ENCODE peak calls at places on chromosomes 5 and 9, in nine cellular contexts. U is caudate nucleus, J is upper lobe of right lung, I is tibial nerve, F is right cardiac atrium, D is OCI-LY7, T is breast epithelium, N is heart left ventricle, E is mammary epithelial cell. M is an unnamed sample.

GRCh38 chr9:28005779-28006178 is 432.5 kb upstream of the C9orf72 start:
- DNase-seq in E (no peak), U (no peak), D (no peak), N (no peak), J (no peak), I (no peak), F (no peak), T (no peak), M (no peak)

GRCh38 chr5:149526855-149527590 is 24.2 kb downstream of the CSNK1A1 start:
- DNase-seq in U (no peak), F (no peak), I (no peak), N (no peak), E (no peak), D (no peak), J (no peak), T (no peak), M (no peak)

GRCh38 chr9:109912082-109912581 is 132.1 kb downstream of the PALM2AKAP2 start:
- DNase-seq in J (no peak), F (no peak), I (no peak), T (no peak), U (no peak), N (no peak), D (no peak), E (no peak), M (no peak)

GRCh38 chr9:14500705-14501104 is 186.8 kb upstream of the NFIB start:
- DNase-seq in N (no peak), I (no peak), F (no peak), J (no peak), U (no peak), E (no peak), D (no peak), T (no peak), M (no peak)

GRCh38 chr9:99040254-99040653 is 64.7 kb upstream of the TGFBR1 start:
- DNase-seq in E (no peak), U (no peak), N (no peak), T (no peak), J (no peak), D (no peak), F (no peak), I (no peak), M (no peak)

GRCh38 chr9:111038336-111039202 is at the start of gene LPAR1:
- DNase-seq in F (peak), T (peak), J (peak), D (no peak), I (peak), U (no peak), E (peak), N (peak), M (peak)

GRCh38 chr5:172593306-172593705 is 47.8 kb upstream of the NEURL1B start:
- DNase-seq in T (no peak), I (no peak), U (no peak), D (no peak), J (no peak), E (no peak), F (no peak), N (no peak), M (no peak)

GRCh38 chr9:93813221-93813620 is 141.9 kb downstream of the BARX1 start:
- DNase-seq in F (no peak), I (no peak), D (no peak), T (no peak), J (no peak), E (no peak), N (no peak), U (no peak), M (no peak)

GRCh38 chr9:22031664-22032411 is 22.7 kb upstream of the CDKN2B start:
- DNase-seq in F (no peak), J (no peak), E (peak), N (no peak), U (no peak), I (no peak), T (no peak), D (no peak), M (no peak)

GRCh38 chr9:106478312-106479099 is 384.5 kb upstream of the ZNF462 start:
- DNase-seq in E (no peak), T (no peak), I (no peak), D (no peak), F (no peak), J (no peak), N (no peak), U (no peak), M (no peak)

GRCh38 chr5:1010181-1010510 is 1.5 kb downstream of the NKD2 start:
- DNase-seq in F (peak), J (no peak), T (no peak), U (no peak), I (no peak), D (no peak), E (no peak), N (peak), M (no peak)

GRCh38 chr5:137733922-137734695 is 1.8 kb downstream of the KLHL3 start:
- DNase-seq in J (no peak), U (no peak), F (no peak), E (no peak), T (no peak), I (no peak), N (no peak), D (no peak), M (no peak)

GRCh38 chr5:160181965-160182622 is 47.2 kb upstream of the FABP6 start:
- DNase-seq in U (no peak), T (no peak), J (no peak), I (no peak), N (no peak), F (no peak), E (no peak), D (no peak), M (no peak)

GRCh38 chr9:116027511-116027910 is 126.1 kb upstream of the PAPPA start:
- DNase-seq in J (no peak), F (no peak), E (peak), N (no peak), D (no peak), I (no peak), U (no peak), T (no peak), M (no peak)

GRCh38 chr9:69554945-69555344 is 117.2 kb downstream of the APBA1 start:
- DNase-seq in U (no peak), I (no peak), D (no peak), F (no peak), N (no peak), T (no peak), J (no peak), E (peak), M (no peak)

GRCh38 chr5:172841258-172841657 is 7.2 kb downstream of the ERGIC1 start:
- DNase-seq in N (no peak), U (no peak), E (no peak), J (no peak), T (no peak), F (no peak), I (no peak), D (no peak), M (no peak)

GRCh38 chr5:133251296-133252132 is 199.7 kb downstream of the HSPA4 start:
- DNase-seq in E (peak), U (no peak), I (no peak), T (peak), J (no peak), N (no peak), D (no peak), F (no peak), M (no peak)
- H3K27ac ChIP-seq in E (no peak), U (no peak), I (no peak), T (no peak), J (no peak), N (no peak), D (no peak), F (no peak), M (no peak)

GRCh38 chr9:114953016-114953415 is 22.6 kb upstream of the TNFSF8 start:
- DNase-seq in I (no peak), N (no peak), E (no peak), D (no peak), T (no peak), J (no peak), U (no peak), F (no peak), M (no peak)
- H3K27ac ChIP-seq in I (no peak), N (peak), E (no peak), D (no peak), T (peak), J (no peak), U (no peak), F (no peak), M (no peak)

GRCh38 chr9:89720721-89721660 is 116.2 kb downstream of the GADD45G start:
- DNase-seq in U (no peak), T (no peak), D (no peak), J (no peak), E (no peak), F (no peak), I (no peak), N (no peak), M (no peak)
- H3K27ac ChIP-seq in U (no peak), T (no peak), D (no peak), J (no peak), E (no peak), F (no peak), I (no peak), N (peak), M (no peak)

DNA sequence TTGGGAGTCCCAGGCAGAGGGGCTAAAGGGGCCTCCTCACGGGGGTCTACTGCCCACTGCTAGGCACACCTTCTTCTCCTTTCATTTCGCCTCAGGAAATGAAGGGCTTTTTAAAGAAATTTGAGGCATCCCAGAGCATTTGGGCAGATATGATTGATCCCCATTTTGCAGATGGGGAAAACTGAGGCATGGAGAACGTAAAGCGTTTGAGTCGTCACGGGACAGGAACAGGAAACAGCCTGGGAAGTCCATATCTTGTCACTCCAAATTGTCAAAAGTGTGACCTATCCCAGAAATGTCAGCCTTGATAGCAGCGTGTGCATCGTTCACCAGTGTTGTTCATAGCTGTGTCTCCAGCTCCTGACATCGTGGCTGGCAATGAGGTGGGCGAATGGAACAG is 98.2 kb downstream of the DAB2IP start:
- DNase-seq in F (no peak), J (no peak), T (no peak), I (no peak), D (no peak), N (no peak), E (no peak), U (no peak), M (no peak)
- H3K27ac ChIP-seq in F (peak), J (peak), T (peak), I (peak), D (no peak), N (peak), E (no peak), U (peak), M (peak)

GRCh38 chr9:100428871-100429654 is 2.1 kb downstream of the MSANTD3 start:
- DNase-seq in U (peak), I (no peak), N (no peak), F (no peak), D (no peak), E (peak), J (no peak), T (no peak), M (peak)

GRCh38 chr9:100426194-100426531 is 780 bp upstream of the MSANTD3 start:
- DNase-seq in I (no peak), D (no peak), T (no peak), U (no peak), E (no peak), N (no peak), J (no peak), F (no peak), M (no peak)

GRCh38 chr9:100426532-100427365 is at the start of gene MSANTD3:
- DNase-seq in J (peak), D (peak), U (peak), T (peak), E (peak), I (no peak), F (peak), N (peak), M (peak)

GRCh38 chr9:100427366-100428263 is 672 bp downstream of the MSANTD3 start:
- DNase-seq in N (peak), U (peak), I (no peak), F (peak), E (peak), T (peak), D (no peak), J (peak), M (peak)

GRCh38 chr9:100425758-100426157 is 1.2 kb upstream of the MSANTD3 start:
- DNase-seq in I (no peak), F (no peak), N (no peak), T (no peak), U (no peak), J (no peak), D (no peak), E (peak), M (no peak)
- H3K27ac ChIP-seq in I (no peak), F (no peak), N (peak), T (peak), U (no peak), J (no peak), D (no peak), E (peak), M (no peak)

DNA sequence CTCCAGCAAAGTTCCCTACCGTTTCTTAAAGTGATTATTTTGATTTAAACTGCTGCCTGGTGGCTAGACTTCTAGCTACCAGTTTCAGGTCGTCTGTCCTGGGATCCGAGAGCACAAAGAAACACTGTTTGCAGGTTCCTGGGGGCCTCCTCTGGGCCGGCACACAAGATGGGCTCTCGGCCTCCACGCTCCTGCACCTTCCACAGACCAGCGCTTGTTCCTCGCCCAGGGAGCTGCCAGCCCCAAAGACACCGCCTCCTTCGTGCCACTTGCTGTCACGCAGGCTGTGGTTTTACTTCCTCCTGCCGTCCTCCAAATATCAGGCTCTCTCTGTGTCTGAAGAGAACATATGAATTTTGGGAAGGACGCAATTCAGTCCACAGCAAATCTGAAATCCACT is 105.9 kb downstream of the ROR2 start:
- DNase-seq in N (peak), T (no peak), E (no peak), D (no peak), I (no peak), J (no peak), F (no peak), U (no peak), M (peak)
- H3K27ac ChIP-seq in N (peak), T (peak), E (no peak), D (no peak), I (peak), J (peak), F (no peak), U (no peak), M (no peak)

GRCh38 chr9:17906841-17907779 is 328.2 kb downstream of the SH3GL2 start:
- DNase-seq in F (peak), D (no peak), J (no peak), N (no peak), I (no peak), T (no peak), E (no peak), U (no peak), M (no peak)
- H3K27ac ChIP-seq in F (no peak), D (no peak), J (no peak), N (no peak), I (no peak), T (no peak), E (no peak), U (no peak), M (no peak)

DNA sequence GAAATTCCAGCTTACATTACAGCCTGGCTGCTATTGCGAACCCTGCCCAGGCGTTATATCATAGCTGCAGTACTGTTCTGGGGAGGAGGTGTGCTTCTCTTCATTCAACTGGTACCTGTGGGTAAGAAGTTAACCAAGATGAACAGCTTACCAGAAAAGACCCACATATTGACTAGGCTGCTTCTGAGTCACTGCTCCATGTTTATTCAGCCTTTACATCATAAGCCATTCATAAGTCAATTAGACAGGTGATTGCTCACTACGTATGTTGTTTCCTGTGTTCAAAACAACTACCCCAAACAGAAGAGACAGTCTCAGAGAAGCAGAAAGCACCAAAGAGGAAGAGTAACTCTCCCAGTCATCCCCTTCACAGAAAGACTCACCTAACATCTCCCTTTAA is 34.7 kb upstream of the SLC22A5 start:
- DNase-seq in I (no peak), T (no peak), J (no peak), F (no peak), D (no peak), E (peak), N (no peak), U (no peak), M (no peak)
- H3K27ac ChIP-seq in I (no peak), T (no peak), J (no peak), F (no peak), D (no peak), E (no peak), N (no peak), U (no peak), M (no peak)

M was measured in substantia nigra.